ENCODE peak calls at places on chromosomes 6 and 20, in eight cellular contexts. S is cardiac muscle cell, C is HCT116, V is endodermal cell, L is psoas muscle, X is upper lobe of right lung, M is ovary, E is body of pancreas. Y is an unnamed sample. For H3K27me3, H3K36me3 and H3K9me3, the result is how much of the 10 kb centered on the place peaks cover.

GRCh38 chr20:15930324-15931305 is 642.6 kb downstream of the KIF16B start:
- DNase-seq in S (peak), M (no peak), X (no peak), L (no peak), C (no peak), V (no peak), E (peak), Y (no peak)

GRCh38 chr20:25033250-25033940 is 24.5 kb downstream of the ACSS1 start:
- DNase-seq in X (no peak), E (no peak), L (no peak), M (no peak), V (no peak), S (no peak), C (no peak), Y (no peak)

GRCh38 chr6:53811082-53811481 is 16.3 kb downstream of the LRRC1 start:
- DNase-seq in V (peak), C (peak), X (peak), L (no peak), S (peak), M (no peak), E (peak), Y (no peak)

GRCh38 chr6:166228839-166229528 is 61.3 kb upstream of the TBXT start:
- DNase-seq in V (peak), X (no peak), S (no peak), E (no peak), L (no peak), C (no peak), M (no peak), Y (no peak)

GRCh38 chr6:32854376-32855178 is 585 bp downstream of the PSMB9 start:
- DNase-seq in L (no peak), M (peak), E (peak), C (no peak), S (no peak), X (no peak), V (no peak), Y (no peak)

GRCh38 chr6:108114861-108115597 is 40.5 kb upstream of the OSTM1 start:
- DNase-seq in S (peak), E (peak), L (peak), C (no peak), M (peak), V (peak), X (peak), Y (no peak)

GRCh38 chr6:73079978-73080377 is 145.3 kb downstream of the KHDC1L start:
- DNase-seq in S (no peak), L (no peak), V (no peak), C (no peak), E (no peak), M (no peak), X (no peak), Y (no peak)

GRCh38 chr6:40436685-40437604 is 150.2 kb downstream of the LRFN2 start:
- DNase-seq in L (no peak), M (no peak), S (no peak), C (no peak), E (no peak), X (no peak), V (no peak), Y (no peak)

GRCh38 chr6:99416226-99416625 is 8.9 kb downstream of the PNISR start:
- DNase-seq in X (no peak), C (no peak), E (no peak), V (no peak), S (no peak), M (no peak), L (no peak), Y (no peak)

GRCh38 chr6:87152528-87152950 is 2.8 kb upstream of the ZNF292 start:
- DNase-seq in L (no peak), X (no peak), C (no peak), M (no peak), E (no peak), S (no peak), V (no peak), Y (no peak)

DNA sequence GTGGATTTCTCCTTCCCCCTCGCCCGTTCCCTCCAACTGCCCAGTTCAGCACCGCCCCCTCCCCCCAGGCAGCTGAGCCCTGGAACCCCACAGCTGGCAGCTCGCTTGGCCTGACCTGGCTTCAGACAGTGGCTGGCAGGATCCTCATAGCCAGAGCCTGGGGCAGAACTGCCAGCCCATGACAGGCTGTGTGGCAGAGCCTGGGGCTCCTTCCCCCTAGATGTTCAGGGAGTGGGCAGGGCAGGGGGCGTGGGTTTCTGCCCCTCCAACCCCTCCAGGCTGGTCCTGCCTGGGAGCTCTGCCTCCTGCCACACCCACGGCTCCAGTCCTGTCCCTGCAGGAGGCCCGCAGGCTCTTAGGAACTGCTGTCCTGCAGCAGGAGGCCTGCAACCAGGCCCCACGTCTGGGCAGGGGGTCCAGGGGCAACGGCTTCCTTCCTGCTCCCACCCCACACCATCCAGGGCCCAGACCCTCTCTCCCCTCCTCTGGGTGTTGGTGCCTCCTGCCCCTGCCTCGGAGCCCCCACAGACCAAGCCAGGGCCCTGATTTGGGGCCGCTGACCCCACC is 9.6 kb upstream of the KCNQ2 start:
- DNase-seq in V (no peak), E (no peak), X (no peak), M (no peak), L (no peak), C (no peak), S (no peak), Y (no peak)
- H3K27me3 ChIP-seq in V (under half), E (under half), X (under half), M (under half), L (under half), C (under half), S (under half), Y (under half)

DNA sequence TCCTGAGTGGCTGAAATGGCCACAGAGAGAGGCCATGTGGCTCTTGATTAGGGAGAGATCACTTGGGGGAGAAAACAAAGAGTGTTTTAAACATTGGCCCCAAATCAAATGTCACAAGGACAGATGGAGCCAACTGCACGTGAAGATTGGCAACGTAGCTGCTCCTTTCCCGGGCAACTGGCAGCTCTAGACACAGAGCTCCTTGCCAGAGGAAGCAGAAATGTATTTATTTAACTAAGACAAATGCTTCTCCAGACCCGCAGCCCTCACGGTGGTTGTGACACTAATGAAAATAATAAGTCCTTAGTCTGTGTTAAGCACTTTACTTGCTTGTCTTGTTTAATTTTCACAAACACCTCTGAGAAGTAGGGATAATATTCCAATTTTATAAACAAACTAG is 49.6 kb upstream of the DSN1 start:
- DNase-seq in E (no peak), C (no peak), V (no peak), S (no peak), M (no peak), L (no peak), X (no peak), Y (no peak)
- H3K36me3 ChIP-seq in E (under half), C (under half), V (under half), S (under half), M (under half), L (under half), X (under half), Y (half or more)

GRCh38 chr6:30287139-30287538 is 39.6 kb upstream of the TRIM39 start:
- DNase-seq in E (no peak), C (no peak), V (no peak), X (no peak), M (no peak), S (no peak), L (no peak), Y (no peak)
- H3K9me3 ChIP-seq in E (under half), C (under half), V (half or more), X (under half), M (under half), S (under half), L (half or more), Y (half or more)

GRCh38 chr20:58179432-58180099 is 48.9 kb downstream of the ANKRD60 start:
- DNase-seq in E (peak), S (peak), X (peak), V (peak), M (peak), C (no peak), L (peak), Y (peak)

GRCh38 chr20:58188496-58188895 is 40.0 kb downstream of the ANKRD60 start:
- DNase-seq in V (peak), S (peak), L (no peak), M (no peak), C (no peak), E (no peak), X (no peak), Y (no peak)

GRCh38 chr20:58184063-58184462 is 44.4 kb downstream of the ANKRD60 start:
- DNase-seq in M (no peak), V (no peak), E (no peak), L (no peak), X (no peak), S (no peak), C (no peak), Y (no peak)

GRCh38 chr20:58182521-58183140 is 45.8 kb downstream of the ANKRD60 start:
- DNase-seq in E (no peak), S (no peak), V (no peak), L (no peak), C (no peak), M (no peak), X (no peak), Y (no peak)

DNA sequence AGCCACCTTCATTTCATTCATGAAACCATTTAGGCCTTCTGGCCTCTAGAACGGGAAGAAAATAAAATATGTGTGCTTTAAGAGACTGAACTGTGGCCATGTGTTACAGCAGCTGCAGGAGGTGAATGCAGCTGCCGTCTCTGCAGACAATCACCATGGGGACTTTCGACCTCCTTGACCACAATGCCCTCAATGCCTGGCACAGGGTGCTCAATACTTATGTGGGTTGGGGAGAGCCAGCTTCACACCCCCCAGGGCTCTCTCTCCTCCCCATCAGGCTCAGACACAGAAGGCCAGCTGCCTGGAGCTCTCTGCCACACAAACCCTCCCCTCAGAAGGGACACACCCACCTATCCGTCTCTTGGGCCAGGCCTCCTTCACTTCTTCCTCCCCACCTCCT is 43.5 kb downstream of the ANKRD60 start:
- DNase-seq in S (no peak), V (no peak), M (no peak), L (no peak), E (no peak), C (no peak), X (no peak), Y (no peak)
- H3K27me3 ChIP-seq in S (under half), V (under half), M (under half), L (under half), E (under half), C (under half), X (under half), Y (under half)

GRCh38 chr6:160084198-160084776 is 37.3 kb upstream of the SLC22A1 start:
- DNase-seq in S (no peak), E (no peak), L (no peak), C (no peak), V (no peak), M (no peak), X (no peak), Y (no peak)
- H3K36me3 ChIP-seq in S (half or more), E (under half), L (under half), C (under half), V (half or more), M (under half), X (half or more), Y (half or more)

GRCh38 chr20:55882286-55882685 is 123.0 kb downstream of the CBLN4 start:
- DNase-seq in V (no peak), X (no peak), S (no peak), L (no peak), M (no peak), C (no peak), E (no peak), Y (no peak)
- H3K9me3 ChIP-seq in V (half or more), X (under half), S (under half), L (under half), M (under half), C (under half), E (under half), Y (under half)

GRCh38 chr20:31877684-31878083 is 7.2 kb downstream of the TTLL9 start:
- DNase-seq in S (no peak), E (no peak), C (no peak), L (no peak), X (no peak), V (no peak), M (no peak), Y (no peak)

GRCh38 chr20:31881945-31882344 is 11.5 kb downstream of the TTLL9 start:
- DNase-seq in L (no peak), M (no peak), S (no peak), X (no peak), C (no peak), V (no peak), E (no peak), Y (no peak)

GRCh38 chr20:31883829-31884228 is 13.4 kb downstream of the TTLL9 start:
- DNase-seq in M (no peak), E (no peak), V (no peak), S (no peak), C (no peak), L (no peak), X (no peak), Y (no peak)

DNA sequence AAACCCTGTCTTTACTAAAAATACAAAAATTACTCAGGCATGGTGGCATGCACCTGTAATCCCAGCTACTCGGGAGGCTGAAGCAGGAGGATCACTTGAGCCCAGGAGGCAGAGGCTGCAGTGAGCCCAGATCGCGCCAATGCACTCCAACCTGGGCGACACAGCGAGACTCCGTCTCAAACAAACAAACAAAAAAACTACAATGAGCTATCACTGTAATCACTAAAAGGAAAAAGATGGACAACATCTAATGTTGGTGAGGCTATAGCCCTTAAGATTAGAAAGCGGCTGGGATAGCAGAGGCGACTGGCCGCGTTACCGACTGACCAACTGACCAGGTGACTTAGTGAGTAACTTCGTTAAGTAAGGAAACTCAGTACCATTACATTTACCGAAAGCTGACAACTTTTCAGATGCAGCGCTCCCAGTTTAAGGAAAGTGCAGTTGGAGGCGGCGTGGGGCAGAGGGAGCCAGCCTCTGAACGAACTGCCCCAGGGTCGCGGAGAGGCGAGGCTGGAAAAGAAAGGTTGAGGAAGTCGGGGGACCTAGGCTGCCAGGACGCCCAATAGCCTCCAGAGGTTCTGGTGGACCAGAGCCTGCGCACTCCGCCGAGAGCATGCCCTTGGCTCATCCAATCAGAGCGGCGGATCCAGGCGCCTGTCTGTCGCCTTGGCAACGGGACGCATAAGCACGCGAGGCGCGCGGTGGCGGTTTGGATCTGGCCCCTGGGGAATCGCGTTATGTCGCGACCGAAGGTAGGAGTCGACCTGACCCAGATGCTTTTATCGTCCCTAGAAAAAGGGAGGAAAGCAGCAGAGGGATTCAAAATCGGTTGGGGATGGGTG is 8.9 kb downstream of the TTLL9 start:
- DNase-seq in V (peak), S (peak), X (peak), L (peak), M (peak), E (peak), C (peak), Y (peak)
- H3K27me3 ChIP-seq in V (under half), S (under half), X (under half), L (under half), M (under half), E (under half), C (under half), Y (under half)

GRCh38 chr6:42885702-42886101 is 6.3 kb downstream of the RPL7L1 start:
- DNase-seq in L (no peak), V (no peak), C (no peak), X (no peak), S (no peak), E (no peak), M (no peak), Y (no peak)
- H3K36me3 ChIP-seq in L (under half), V (under half), C (under half), X (half or more), S (under half), E (under half), M (under half), Y (half or more)

DNA sequence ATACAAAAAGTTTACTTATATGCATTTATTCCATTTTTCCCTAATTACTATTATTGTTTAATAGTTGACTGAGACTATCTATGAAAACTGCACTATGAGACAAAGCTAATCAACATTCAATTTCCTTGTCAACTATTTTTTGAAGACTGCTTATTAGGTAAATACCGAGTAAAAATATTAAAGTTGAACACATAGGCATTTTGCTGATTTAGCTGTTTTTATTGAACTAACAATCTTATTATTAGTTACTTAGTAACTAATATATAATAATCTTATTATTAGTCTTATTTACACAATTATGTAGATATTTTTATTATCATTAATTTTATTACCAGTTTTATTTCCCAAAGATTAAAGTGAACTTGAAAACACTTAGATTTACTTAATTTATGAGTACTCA is 728.8 kb downstream of the TENT5A start:
- DNase-seq in C (no peak), L (no peak), V (no peak), X (no peak), E (no peak), M (no peak), S (no peak), Y (no peak)
- H3K9me3 ChIP-seq in C (under half), L (under half), V (half or more), X (under half), E (under half), M (under half), S (under half), Y (under half)

GRCh38 chr20:2705931-2706645 is 13.5 kb downstream of the EBF4 start:
- DNase-seq in C (no peak), V (peak), L (no peak), E (no peak), X (no peak), S (no peak), M (no peak), Y (no peak)
- H3K27me3 ChIP-seq in C (under half), V (under half), L (under half), E (under half), X (under half), S (under half), M (under half), Y (under half)